ENCODE peak calls at places on chromosome 17, in seven cellular contexts. One of them, this sample, is unnamed.

GRCh38 chr17:74334393-74335039 is 8.5 kb downstream of the KIF19 start:
- DNase-seq in right atrium auricular region: no peak
- DNase-seq in adrenal gland: no peak
- DNase-seq in cardiac muscle cell: no peak
- DNase-seq in fibroblast of lung: no peak
- DNase-seq in A549: no peak
- DNase-seq in keratinocyte: no peak
- DNase-seq in this sample: no peak

GRCh38 chr17:12545877-12546513 is 119.7 kb upstream of the MYOCD start:
- DNase-seq in right atrium auricular region: no peak
- DNase-seq in adrenal gland: peak
- DNase-seq in cardiac muscle cell: peak
- DNase-seq in fibroblast of lung: peak
- DNase-seq in A549: peak
- DNase-seq in keratinocyte: peak
- DNase-seq in this sample: no peak

GRCh38 chr17:8362651-8363332 is 13.7 kb downstream of the KRABD2 start:
- DNase-seq in right atrium auricular region: no peak
- DNase-seq in adrenal gland: no peak
- DNase-seq in cardiac muscle cell: no peak
- DNase-seq in fibroblast of lung: peak
- DNase-seq in A549: no peak
- DNase-seq in keratinocyte: no peak
- DNase-seq in this sample: no peak

GRCh38 chr17:58232707-58233156 is 5.7 kb upstream of the LPO start:
- DNase-seq in right atrium auricular region: no peak
- DNase-seq in adrenal gland: no peak
- DNase-seq in cardiac muscle cell: no peak
- DNase-seq in fibroblast of lung: peak
- DNase-seq in A549: no peak
- DNase-seq in keratinocyte: peak
- DNase-seq in this sample: no peak

GRCh38 chr17:40190197-40191021 is 13.1 kb downstream of the RAPGEFL1 start:
- DNase-seq in right atrium auricular region: no peak
- DNase-seq in adrenal gland: no peak
- DNase-seq in cardiac muscle cell: peak
- DNase-seq in fibroblast of lung: no peak
- DNase-seq in A549: peak
- DNase-seq in keratinocyte: no peak
- DNase-seq in this sample: no peak

GRCh38 chr17:48438662-48439061 is 8.6 kb upstream of the SKAP1 start:
- DNase-seq in right atrium auricular region: no peak
- DNase-seq in adrenal gland: no peak
- DNase-seq in cardiac muscle cell: no peak
- DNase-seq in fibroblast of lung: no peak
- DNase-seq in A549: no peak
- DNase-seq in keratinocyte: no peak
- DNase-seq in this sample: no peak

GRCh38 chr17:48375356-48375755 is 54.7 kb downstream of the SKAP1 start:
- DNase-seq in right atrium auricular region: no peak
- DNase-seq in adrenal gland: no peak
- DNase-seq in cardiac muscle cell: no peak
- DNase-seq in fibroblast of lung: peak
- DNase-seq in A549: no peak
- DNase-seq in keratinocyte: no peak
- DNase-seq in this sample: no peak

GRCh38 chr17:2227025-2227699 is 76.4 kb downstream of the SMG6 start:
- DNase-seq in right atrium auricular region: no peak
- DNase-seq in adrenal gland: peak
- DNase-seq in cardiac muscle cell: no peak
- DNase-seq in fibroblast of lung: no peak
- DNase-seq in A549: no peak
- DNase-seq in keratinocyte: no peak
- DNase-seq in this sample: no peak

GRCh38 chr17:15919466-15919865 is 25.5 kb upstream of the ADORA2B start:
- DNase-seq in right atrium auricular region: no peak
- DNase-seq in adrenal gland: no peak
- DNase-seq in cardiac muscle cell: no peak
- DNase-seq in fibroblast of lung: no peak
- DNase-seq in A549: no peak
- DNase-seq in keratinocyte: no peak
- DNase-seq in this sample: no peak

GRCh38 chr17:46976626-46977270 is 2.3 kb downstream of the RPRML start:
- DNase-seq in right atrium auricular region: no peak
- DNase-seq in adrenal gland: no peak
- DNase-seq in cardiac muscle cell: no peak
- DNase-seq in fibroblast of lung: no peak
- DNase-seq in A549: no peak
- DNase-seq in keratinocyte: no peak
- DNase-seq in this sample: no peak

GRCh38 chr17:61624951-61625350 is 33.9 kb upstream of the NACA2 start:
- DNase-seq in right atrium auricular region: no peak
- DNase-seq in adrenal gland: no peak
- DNase-seq in cardiac muscle cell: no peak
- DNase-seq in fibroblast of lung: no peak
- DNase-seq in A549: no peak
- DNase-seq in keratinocyte: no peak
- DNase-seq in this sample: no peak

GRCh38 chr17:40909755-40910154 is 24.7 kb upstream of the KRT20 start:
- DNase-seq in right atrium auricular region: no peak
- DNase-seq in adrenal gland: no peak
- DNase-seq in cardiac muscle cell: no peak
- DNase-seq in fibroblast of lung: peak
- DNase-seq in A549: no peak
- DNase-seq in keratinocyte: no peak
- DNase-seq in this sample: no peak

GRCh38 chr17:57281887-57282653 is 25.7 kb downstream of the MSI2 start:
- DNase-seq in right atrium auricular region: no peak
- DNase-seq in adrenal gland: no peak
- DNase-seq in cardiac muscle cell: no peak
- DNase-seq in fibroblast of lung: no peak
- DNase-seq in A549: no peak
- DNase-seq in keratinocyte: no peak
- DNase-seq in this sample: no peak

GRCh38 chr17:50926523-50926922 is 60.4 kb upstream of the TOB1 start:
- DNase-seq in right atrium auricular region: no peak
- DNase-seq in adrenal gland: no peak
- DNase-seq in cardiac muscle cell: no peak
- DNase-seq in fibroblast of lung: no peak
- DNase-seq in A549: no peak
- DNase-seq in keratinocyte: no peak
- DNase-seq in this sample: no peak

GRCh38 chr17:45013021-45013997 is 38.1 kb downstream of the DCAKD start:
- DNase-seq in right atrium auricular region: peak
- DNase-seq in adrenal gland: no peak
- DNase-seq in cardiac muscle cell: no peak
- DNase-seq in fibroblast of lung: no peak
- DNase-seq in A549: no peak
- DNase-seq in keratinocyte: no peak
- DNase-seq in this sample: no peak

GRCh38 chr17:80116923-80117380 is 15.6 kb downstream of the GAA start:
- DNase-seq in right atrium auricular region: no peak
- DNase-seq in adrenal gland: no peak
- DNase-seq in cardiac muscle cell: no peak
- DNase-seq in fibroblast of lung: no peak
- DNase-seq in A549: no peak
- DNase-seq in keratinocyte: no peak
- DNase-seq in this sample: no peak

GRCh38 chr17:72671034-72671433 is 421.5 kb downstream of the SLC39A11 start:
- DNase-seq in right atrium auricular region: no peak
- DNase-seq in adrenal gland: no peak
- DNase-seq in cardiac muscle cell: peak
- DNase-seq in fibroblast of lung: no peak
- DNase-seq in A549: no peak
- DNase-seq in keratinocyte: no peak
- DNase-seq in this sample: no peak

GRCh38 chr17:62981933-62982332 is 15.9 kb downstream of the TANC2 start:
- DNase-seq in right atrium auricular region: no peak
- DNase-seq in adrenal gland: no peak
- DNase-seq in cardiac muscle cell: no peak
- DNase-seq in fibroblast of lung: peak
- DNase-seq in A549: no peak
- DNase-seq in keratinocyte: no peak
- DNase-seq in this sample: no peak

GRCh38 chr17:10360578-10360977 is 12.2 kb downstream of the MYH13 start:
- DNase-seq in right atrium auricular region: no peak
- DNase-seq in adrenal gland: no peak
- DNase-seq in cardiac muscle cell: no peak
- DNase-seq in fibroblast of lung: no peak
- DNase-seq in A549: no peak
- DNase-seq in keratinocyte: no peak
- DNase-seq in this sample: no peak

GRCh38 chr17:8056232-8056975 is 17.5 kb downstream of the ALOX15B start:
- DNase-seq in right atrium auricular region: peak
- DNase-seq in adrenal gland: peak
- DNase-seq in cardiac muscle cell: no peak
- DNase-seq in fibroblast of lung: peak
- DNase-seq in A549: no peak
- DNase-seq in keratinocyte: peak
- DNase-seq in this sample: no peak

GRCh38 chr17:9170336-9170735 is 149.0 kb downstream of the NTN1 start:
- DNase-seq in right atrium auricular region: no peak
- DNase-seq in adrenal gland: no peak
- DNase-seq in cardiac muscle cell: no peak
- DNase-seq in fibroblast of lung: no peak
- DNase-seq in A549: no peak
- DNase-seq in keratinocyte: no peak
- DNase-seq in this sample: no peak

DNA sequence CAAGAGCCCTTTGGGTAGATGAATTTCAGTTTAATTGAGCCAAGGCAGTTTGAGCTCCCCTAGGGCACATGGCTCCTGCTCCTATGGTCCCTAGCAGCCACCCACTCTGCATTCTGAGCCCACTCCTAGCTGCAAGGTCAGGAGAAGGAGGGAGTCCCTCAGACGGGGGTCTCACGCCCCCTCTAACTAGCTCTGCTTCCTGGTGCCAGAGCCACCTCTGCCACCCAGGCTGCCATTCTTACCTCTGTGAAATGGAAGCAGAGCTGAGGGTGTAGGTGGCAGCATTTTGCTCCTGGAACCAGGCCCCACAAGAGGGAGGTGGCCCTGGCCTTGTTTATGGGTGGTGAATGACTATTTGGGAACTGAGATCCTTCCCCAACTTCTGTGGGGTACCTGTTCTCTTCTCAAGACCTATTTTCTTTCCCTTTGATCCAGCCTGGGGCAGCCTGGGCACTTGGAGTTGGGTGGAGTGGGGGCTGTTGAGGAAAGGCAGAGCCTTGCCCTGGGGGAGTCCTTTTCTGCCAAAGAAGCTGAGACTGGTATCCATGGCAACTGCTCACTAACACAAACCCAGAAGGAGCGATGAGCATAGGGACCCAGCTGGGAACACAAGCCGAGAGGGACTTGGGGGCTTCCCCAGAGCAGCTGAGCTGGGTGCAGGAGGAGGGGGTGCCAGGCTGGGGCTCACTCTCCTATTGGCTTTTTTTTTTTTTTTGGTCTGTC is 4.8 kb downstream of the SPNS2 start:
- DNase-seq in right atrium auricular region: no peak
- DNase-seq in adrenal gland: no peak
- DNase-seq in cardiac muscle cell: no peak
- DNase-seq in fibroblast of lung: no peak
- DNase-seq in A549: no peak
- DNase-seq in keratinocyte: no peak
- DNase-seq in this sample: no peak
- H3K27ac ChIP-seq in right atrium auricular region: peak
- H3K27ac ChIP-seq in adrenal gland: no peak
- H3K27ac ChIP-seq in cardiac muscle cell: no peak
- H3K27ac ChIP-seq in fibroblast of lung: no peak
- H3K27ac ChIP-seq in A549: no peak
- H3K27ac ChIP-seq in keratinocyte: no peak
- H3K27ac ChIP-seq in this sample: no peak

GRCh38 chr17:54426287-54426886 is 474.3 kb upstream of the TOM1L1 start:
- DNase-seq in right atrium auricular region: no peak
- DNase-seq in adrenal gland: no peak
- DNase-seq in cardiac muscle cell: peak
- DNase-seq in fibroblast of lung: no peak
- DNase-seq in A549: peak
- DNase-seq in keratinocyte: no peak
- DNase-seq in this sample: no peak
- TF ChIP-seq CTCF in right atrium auricular region: no peak
- TF ChIP-seq CTCF in adrenal gland: no peak
- TF ChIP-seq CTCF in cardiac muscle cell: no peak
- TF ChIP-seq CTCF in fibroblast of lung: no peak
- TF ChIP-seq CTCF in A549: peak
- TF ChIP-seq CTCF in keratinocyte: peak
- TF ChIP-seq CTCF in this sample: no peak

GRCh38 chr17:14301761-14302401 is 1.0 kb downstream of the HS3ST3B1 start:
- DNase-seq in right atrium auricular region: no peak
- DNase-seq in adrenal gland: no peak
- DNase-seq in cardiac muscle cell: peak
- DNase-seq in fibroblast of lung: peak
- DNase-seq in A549: no peak
- DNase-seq in keratinocyte: no peak
- DNase-seq in this sample: no peak

GRCh38 chr17:14301279-14301760 is 439 bp downstream of the HS3ST3B1 start:
- DNase-seq in right atrium auricular region: no peak
- DNase-seq in adrenal gland: no peak
- DNase-seq in cardiac muscle cell: peak
- DNase-seq in fibroblast of lung: peak
- DNase-seq in A549: peak
- DNase-seq in keratinocyte: no peak
- DNase-seq in this sample: no peak

GRCh38 chr17:14303343-14304221 is 2.7 kb downstream of the HS3ST3B1 start:
- DNase-seq in right atrium auricular region: no peak
- DNase-seq in adrenal gland: no peak
- DNase-seq in cardiac muscle cell: peak
- DNase-seq in fibroblast of lung: no peak
- DNase-seq in A549: no peak
- DNase-seq in keratinocyte: no peak
- DNase-seq in this sample: no peak

GRCh38 chr17:14304222-14304844 is 3.5 kb downstream of the HS3ST3B1 start:
- DNase-seq in right atrium auricular region: no peak
- DNase-seq in adrenal gland: no peak
- DNase-seq in cardiac muscle cell: no peak
- DNase-seq in fibroblast of lung: no peak
- DNase-seq in A549: no peak
- DNase-seq in keratinocyte: no peak
- DNase-seq in this sample: no peak

GRCh38 chr17:14302421-14303099 is 1.7 kb downstream of the HS3ST3B1 start:
- DNase-seq in right atrium auricular region: peak
- DNase-seq in adrenal gland: peak
- DNase-seq in cardiac muscle cell: peak
- DNase-seq in fibroblast of lung: peak
- DNase-seq in A549: peak
- DNase-seq in keratinocyte: no peak
- DNase-seq in this sample: peak
- H3K27ac ChIP-seq in right atrium auricular region: no peak
- H3K27ac ChIP-seq in adrenal gland: no peak
- H3K27ac ChIP-seq in cardiac muscle cell: no peak
- H3K27ac ChIP-seq in fibroblast of lung: peak
- H3K27ac ChIP-seq in A549: peak
- H3K27ac ChIP-seq in keratinocyte: peak
- H3K27ac ChIP-seq in this sample: no peak

GRCh38 chr17:64063766-64064224 is 43.4 kb upstream of the ICAM2 start:
- DNase-seq in right atrium auricular region: peak
- DNase-seq in adrenal gland: peak
- DNase-seq in cardiac muscle cell: peak
- DNase-seq in fibroblast of lung: peak
- DNase-seq in A549: peak
- DNase-seq in keratinocyte: no peak
- DNase-seq in this sample: no peak
- TF ChIP-seq CTCF in right atrium auricular region: no peak
- TF ChIP-seq CTCF in adrenal gland: peak
- TF ChIP-seq CTCF in cardiac muscle cell: peak
- TF ChIP-seq CTCF in fibroblast of lung: no peak
- TF ChIP-seq CTCF in A549: peak
- TF ChIP-seq CTCF in keratinocyte: peak
- TF ChIP-seq CTCF in this sample: peak

GRCh38 chr17:17446666-17447155 is 30.1 kb upstream of the MED9 start:
- DNase-seq in right atrium auricular region: no peak
- DNase-seq in adrenal gland: peak
- DNase-seq in cardiac muscle cell: no peak
- DNase-seq in fibroblast of lung: no peak
- DNase-seq in A549: peak
- DNase-seq in keratinocyte: no peak
- DNase-seq in this sample: no peak
- H3K27ac ChIP-seq in right atrium auricular region: no peak
- H3K27ac ChIP-seq in adrenal gland: no peak
- H3K27ac ChIP-seq in cardiac muscle cell: no peak
- H3K27ac ChIP-seq in fibroblast of lung: no peak
- H3K27ac ChIP-seq in A549: peak
- H3K27ac ChIP-seq in keratinocyte: no peak
- H3K27ac ChIP-seq in this sample: no peak